ENCODE peak calls at places on chromosomes 7 and 10, in nine cellular contexts. B, Z, F, R, A, K, Q, I and P are unnamed samples.

GRCh38 chr7:52592698-52593097 is 442.7 kb upstream of the POM121L12 start:
- DNase-seq in R (no peak), A (no peak), B (no peak), Z (no peak), Q (no peak), K (no peak), I (no peak), F (no peak), P (no peak)

GRCh38 chr7:159049266-159050025 is 95.2 kb downstream of the VIPR2 start:
- DNase-seq in I (no peak), K (no peak), Q (no peak), Z (no peak), B (no peak), A (no peak), F (no peak), R (peak), P (no peak)

GRCh38 chr7:76155938-76156337 is 45.8 kb upstream of the SRRM3 start:
- DNase-seq in F (no peak), A (peak), R (peak), K (peak), Q (no peak), B (peak), I (peak), Z (no peak), P (no peak)

GRCh38 chr7:128032605-128033235 is 1.5 kb upstream of the LRRC4 start:
- DNase-seq in F (no peak), Q (no peak), I (peak), K (no peak), R (peak), B (no peak), A (no peak), Z (no peak), P (no peak)

GRCh38 chr10:70582793-70583700 is 19.5 kb downstream of the PRF1 start:
- DNase-seq in A (no peak), B (peak), Z (no peak), I (no peak), F (no peak), Q (no peak), K (no peak), R (no peak), P (no peak)

GRCh38 chr7:27148776-27149641 is 1.4 kb upstream of the HOXA6 start:
- DNase-seq in F (no peak), Q (no peak), A (no peak), I (peak), K (no peak), R (no peak), Z (peak), B (no peak), P (no peak)

GRCh38 chr7:131381069-131381838 is 53.6 kb downstream of the MKLN1 start:
- DNase-seq in A (no peak), Q (no peak), F (peak), Z (no peak), B (no peak), R (no peak), K (peak), I (no peak), P (no peak)

GRCh38 chr7:107746006-107746405 is 2.1 kb downstream of the CBLL1 start:
- DNase-seq in K (no peak), Z (no peak), F (no peak), R (no peak), Q (no peak), B (no peak), I (no peak), A (no peak), P (no peak)

GRCh38 chr7:35011085-35011484 is 26.2 kb downstream of the DPY19L1 start:
- DNase-seq in Q (no peak), I (no peak), K (no peak), Z (no peak), A (no peak), B (no peak), R (no peak), F (no peak), P (no peak)

GRCh38 chr7:154744226-154744860 is 258.6 kb downstream of the PAXIP1 start:
- DNase-seq in B (no peak), I (peak), F (no peak), K (no peak), Z (peak), A (no peak), Q (no peak), R (no peak), P (no peak)

GRCh38 chr10:73906524-73907447 is 4.1 kb upstream of the PLAU start:
- DNase-seq in F (peak), Q (no peak), I (peak), Z (no peak), B (peak), R (peak), K (peak), A (peak), P (no peak)

GRCh38 chr10:50807851-50808776 is 68.4 kb downstream of the ASAH2B start:
- DNase-seq in F (no peak), I (no peak), A (no peak), K (no peak), Z (no peak), Q (no peak), R (no peak), B (no peak), P (no peak)

GRCh38 chr10:78196964-78197363 is 163.3 kb downstream of the RPS24 start:
- DNase-seq in B (no peak), K (peak), A (no peak), F (peak), I (peak), Z (no peak), Q (no peak), R (no peak), P (no peak)

GRCh38 chr10:15123749-15124184 is 26.6 kb downstream of the RPP38 start:
- DNase-seq in F (no peak), B (no peak), I (no peak), K (peak), A (no peak), R (no peak), Q (no peak), Z (no peak), P (peak)

GRCh38 chr7:26657139-26657753 is 207.1 kb downstream of the SKAP2 start:
- DNase-seq in R (no peak), Q (no peak), B (no peak), F (no peak), K (no peak), Z (no peak), I (no peak), A (no peak), P (no peak)

GRCh38 chr7:129222064-129222463 is 2.8 kb upstream of the AHCYL2 start:
- DNase-seq in I (no peak), A (no peak), B (no peak), K (no peak), R (no peak), F (no peak), Q (no peak), Z (no peak), P (no peak)

GRCh38 chr7:111223802-111224253 is 132.9 kb downstream of the LRRN3 start:
- DNase-seq in Q (no peak), F (no peak), I (no peak), A (no peak), B (no peak), K (no peak), Z (no peak), R (no peak), P (no peak)

GRCh38 chr10:44385423-44385725 is 477 bp upstream of the CXCL12 start:
- DNase-seq in Q (no peak), F (no peak), B (no peak), K (no peak), R (no peak), A (no peak), Z (no peak), I (no peak), P (no peak)